ENCODE peak calls at places on chromosome 12, in ten cellular contexts. T, I, A, S, K, C, R, D, J and Z are unnamed samples.

GRCh38 chr12:49987620-49988303 is 15.0 kb downstream of the AQP6 start:
- DNase-seq in T (no peak), K (no peak), R (no peak), S (no peak), J (no peak), C (no peak), A (no peak), I (no peak), D (no peak), Z (no peak)

GRCh38 chr12:20549115-20549719 is 145.9 kb upstream of the SLCO1C1 start:
- DNase-seq in I (no peak), S (no peak), D (peak), J (no peak), T (no peak), C (no peak), K (peak), A (no peak), R (no peak), Z (no peak)

GRCh38 chr12:68420225-68421008 is 88.3 kb upstream of the MDM1 start:
- DNase-seq in C (no peak), J (no peak), I (no peak), D (peak), T (no peak), R (no peak), S (no peak), A (no peak), K (no peak), Z (no peak)

GRCh38 chr12:9340422-9341259 is 132.4 kb upstream of the PZP start:
- DNase-seq in K (no peak), S (no peak), I (no peak), R (no peak), C (no peak), D (peak), J (no peak), T (no peak), A (no peak), Z (no peak)

GRCh38 chr12:107415834-107416233 is 269.8 kb upstream of the PWP1 start:
- DNase-seq in C (no peak), T (no peak), A (no peak), J (peak), S (no peak), D (no peak), K (no peak), R (no peak), I (no peak), Z (no peak)

GRCh38 chr12:47819902-47820630 is at the start of gene HDAC7:
- DNase-seq in K (peak), R (peak), S (peak), D (peak), I (peak), C (peak), J (no peak), A (peak), T (no peak), Z (peak)

GRCh38 chr12:630656-631632 is 32.3 kb downstream of the NINJ2 start:
- DNase-seq in S (peak), K (no peak), I (peak), J (no peak), T (no peak), D (no peak), A (peak), R (no peak), C (no peak), Z (no peak)

GRCh38 chr12:101915856-101916255 is 38.5 kb downstream of the DRAM1 start:
- DNase-seq in T (no peak), R (no peak), I (no peak), S (no peak), D (no peak), K (no peak), A (no peak), J (no peak), C (no peak), Z (no peak)

GRCh38 chr12:12776261-12776660 is 9.2 kb upstream of the APOLD1 start:
- DNase-seq in A (no peak), R (no peak), S (no peak), K (no peak), C (peak), T (peak), J (no peak), I (peak), D (peak), Z (no peak)

GRCh38 chr12:105288311-105288996 is 42.0 kb upstream of the C12orf75 start:
- DNase-seq in T (no peak), D (no peak), J (no peak), K (no peak), A (no peak), R (no peak), C (no peak), I (no peak), S (no peak), Z (no peak)

GRCh38 chr12:121581681-121582439 is 1.0 kb upstream of the KDM2B start:
- DNase-seq in A (no peak), I (peak), C (no peak), S (no peak), R (no peak), T (no peak), K (no peak), D (peak), J (no peak), Z (no peak)

GRCh38 chr12:4271433-4272013 is 2.0 kb upstream of the CCND2 start:
- DNase-seq in I (no peak), K (no peak), S (no peak), A (no peak), R (peak), J (no peak), D (no peak), T (no peak), C (no peak), Z (peak)

GRCh38 chr12:118544569-118544968 is 168.2 kb downstream of the SUDS3 start:
- DNase-seq in I (no peak), R (peak), S (no peak), C (no peak), J (no peak), A (no peak), T (no peak), D (no peak), K (peak), Z (no peak)

GRCh38 chr12:4320287-4320858 is 640 bp upstream of the TIGAR start:
- DNase-seq in T (no peak), J (no peak), K (no peak), C (no peak), R (no peak), A (no peak), S (no peak), I (no peak), D (no peak), Z (no peak)

GRCh38 chr12:38662851-38663250 is 242.5 kb downstream of the CPNE8 start:
- DNase-seq in D (peak), J (peak), T (no peak), S (no peak), R (no peak), I (no peak), C (no peak), A (no peak), K (no peak), Z (no peak)

GRCh38 chr12:68080577-68080976 is 79.0 kb downstream of the IFNG start:
- DNase-seq in R (no peak), K (no peak), T (no peak), I (no peak), J (no peak), D (no peak), A (no peak), C (no peak), S (no peak), Z (no peak)

GRCh38 chr12:31235868-31236395 is 90.0 kb downstream of the SINHCAF start:
- DNase-seq in C (no peak), K (no peak), A (no peak), J (no peak), R (no peak), S (no peak), D (no peak), I (no peak), T (no peak), Z (no peak)

GRCh38 chr12:54082402-54082892 is 28.8 kb downstream of the HOXC4 start:
- DNase-seq in D (peak), T (no peak), R (no peak), K (no peak), A (no peak), I (peak), C (no peak), J (no peak), S (no peak), Z (no peak)

GRCh38 chr12:105928436-105928835 is 210.3 kb downstream of the NUAK1 start:
- DNase-seq in C (peak), I (peak), S (no peak), D (no peak), R (no peak), J (no peak), K (no peak), A (no peak), T (peak), Z (no peak)

GRCh38 chr12:59040651-59041050 is 120.3 kb upstream of the LRIG3 start:
- DNase-seq in C (no peak), A (no peak), J (peak), T (no peak), S (no peak), I (no peak), D (peak), K (no peak), R (no peak), Z (no peak)

GRCh38 chr12:45726594-45727300 is 2.8 kb upstream of the ARID2 start:
- DNase-seq in T (no peak), R (peak), J (no peak), C (peak), A (peak), S (peak), K (no peak), D (peak), I (peak), Z (peak)

GRCh38 chr12:122788387-122788786 is 14.0 kb downstream of the CCDC62 start:
- DNase-seq in I (no peak), T (no peak), J (peak), K (no peak), R (no peak), A (no peak), D (peak), C (no peak), S (no peak), Z (no peak)

GRCh38 chr12:62862259-62862881 is 72.6 kb downstream of the PPM1H start:
- DNase-seq in J (no peak), I (no peak), D (no peak), K (no peak), S (no peak), R (no peak), C (no peak), A (no peak), T (no peak), Z (no peak)

GRCh38 chr12:122975790-122976647 is 975 bp downstream of the OGFOD2 start:
- DNase-seq in R (no peak), A (no peak), S (no peak), T (no peak), C (no peak), K (no peak), D (no peak), J (no peak), I (no peak), Z (no peak)

GRCh38 chr12:71475280-71475679 is 35.7 kb downstream of the LGR5 start:
- DNase-seq in I (no peak), C (no peak), T (no peak), J (no peak), A (no peak), D (peak), K (no peak), R (no peak), S (no peak), Z (no peak)

GRCh38 chr12:123907021-123907420 is 65.6 kb downstream of the CCDC92 start:
- DNase-seq in I (no peak), D (no peak), S (no peak), K (no peak), R (no peak), J (no peak), T (no peak), A (no peak), C (no peak), Z (no peak)

GRCh38 chr12:103865151-103865730 is 24.2 kb upstream of the NT5DC3 start:
- DNase-seq in S (no peak), D (no peak), I (no peak), A (no peak), K (no peak), J (no peak), R (no peak), T (no peak), C (no peak), Z (no peak)

GRCh38 chr12:27305673-27306504 is 26.7 kb upstream of the BMAL2 start:
- DNase-seq in I (no peak), D (peak), C (no peak), T (no peak), R (no peak), S (no peak), J (peak), A (no peak), K (peak), Z (no peak)

GRCh38 chr12:42474391-42474790 is 115.2 kb downstream of the PRICKLE1 start:
- DNase-seq in J (no peak), C (no peak), T (peak), I (no peak), K (peak), R (no peak), A (no peak), D (no peak), S (no peak), Z (no peak)

GRCh38 chr12:123900898-123901376 is 71.7 kb downstream of the CCDC92 start:
- DNase-seq in K (no peak), R (no peak), T (no peak), C (no peak), J (no peak), A (no peak), S (no peak), I (no peak), D (no peak), Z (no peak)

GRCh38 chr12:93019240-93019910 is 90.3 kb upstream of the EEA1 start:
- DNase-seq in A (no peak), D (no peak), K (no peak), S (no peak), C (peak), I (no peak), T (no peak), J (no peak), R (no peak), Z (no peak)
- H3K4me3 ChIP-seq in A (no peak), D (no peak), K (no peak), S (no peak), C (no peak), I (no peak), T (no peak), J (no peak), R (no peak), Z (no peak)

DNA sequence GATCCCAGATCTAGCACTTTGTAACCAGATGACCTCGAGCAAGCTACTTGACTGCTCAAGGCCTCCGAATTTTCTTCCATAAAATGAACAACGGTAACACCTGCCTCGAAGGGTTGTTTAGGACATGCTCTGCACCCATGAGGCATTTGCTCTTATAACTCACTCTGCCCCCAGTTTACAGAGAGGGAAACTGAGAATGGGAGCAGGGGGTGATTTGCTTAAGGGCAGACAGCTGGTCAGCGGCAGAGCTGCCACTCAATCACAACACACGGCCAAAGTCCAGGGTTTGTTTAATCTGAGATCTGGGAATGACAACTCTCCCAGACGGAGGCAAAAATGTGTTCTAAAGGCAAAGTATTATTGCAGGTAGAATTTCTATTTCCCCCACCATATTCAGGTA is 156.3 kb downstream of the RIMBP2 start:
- DNase-seq in S (no peak), T (no peak), D (no peak), A (no peak), C (no peak), K (no peak), R (no peak), J (no peak), I (no peak), Z (no peak)
- TF ChIP-seq CTCF in S (no peak), T (no peak), D (no peak), A (no peak), C (no peak), K (no peak), R (no peak), J (no peak), I (no peak), Z (no peak)

GRCh38 chr12:130128764-130129735 is 33.2 kb upstream of the FZD10 start:
- DNase-seq in C (no peak), S (no peak), R (no peak), I (no peak), K (no peak), T (no peak), J (no peak), D (no peak), A (no peak), Z (no peak)
- H3K4me3 ChIP-seq in C (no peak), S (no peak), R (no peak), I (no peak), K (no peak), T (no peak), J (no peak), D (no peak), A (no peak), Z (peak)

GRCh38 chr12:52759695-52760094 is 17.4 kb downstream of the KRT76 start:
- DNase-seq in D (no peak), R (no peak), A (no peak), J (no peak), K (no peak), C (no peak), S (no peak), I (no peak), T (no peak), Z (no peak)
- TF ChIP-seq CTCF in D (no peak), R (no peak), A (no peak), J (no peak), K (no peak), C (no peak), S (no peak), I (no peak), T (no peak), Z (no peak)

GRCh38 chr12:108832730-108833354 is 24.5 kb downstream of the SSH1 start:
- DNase-seq in S (no peak), K (no peak), A (no peak), R (no peak), D (peak), T (no peak), I (no peak), J (peak), C (peak), Z (no peak)
- H3K4me3 ChIP-seq in S (no peak), K (peak), A (no peak), R (peak), D (no peak), T (no peak), I (no peak), J (no peak), C (no peak), Z (peak)